ENCODE peak calls at places on chromosomes 3 and 15, in seven cellular contexts. T is thoracic aorta, Y is uterus, E is Peyer's patch, Z is brain microvascular endothelial cell, X is mammary epithelial cell, Q is thyroid gland. P is an unnamed sample. For H3K36me3, the result is how much of the 10 kb centered on the place peaks cover.

GRCh38 chr3:8416965-8417364 is 84.7 kb upstream of the LMCD1 start:
- DNase-seq in X (peak), E (peak), Q (peak), Z (peak), T (no peak), Y (peak), P (no peak)

GRCh38 chr3:197953881-197954280 is 3.9 kb downstream of the RPL35A start:
- DNase-seq in Y (no peak), X (no peak), T (no peak), E (no peak), Z (no peak), Q (no peak), P (no peak)

GRCh38 chr3:149678365-149678948 is 20.6 kb upstream of the WWTR1 start:
- DNase-seq in Y (no peak), X (peak), Z (no peak), Q (no peak), E (no peak), T (no peak), P (no peak)

GRCh38 chr3:141399200-141399599 is 30.9 kb downstream of the ZBTB38 start:
- DNase-seq in Z (no peak), E (no peak), T (no peak), Y (no peak), X (no peak), Q (no peak), P (no peak)

GRCh38 chr3:99659965-99660364 is 21.6 kb downstream of the COL8A1 start:
- DNase-seq in Y (no peak), Z (peak), T (no peak), E (no peak), Q (peak), X (no peak), P (no peak)

GRCh38 chr15:75452968-75453702 is 1.6 kb upstream of the SIN3A start:
- DNase-seq in T (no peak), E (peak), Y (peak), Q (peak), X (peak), Z (peak), P (peak)

GRCh38 chr3:178097576-178097975 is 438.7 kb upstream of the KCNMB2 start:
- DNase-seq in Z (peak), Q (no peak), E (no peak), Y (peak), X (peak), T (no peak), P (no peak)

GRCh38 chr3:185582236-185582635 is 3.9 kb upstream of the SENP2 start:
- DNase-seq in Q (no peak), X (no peak), Z (no peak), T (no peak), E (no peak), Y (no peak), P (no peak)

GRCh38 chr3:99111235-99111634 is 209.7 kb upstream of the DCBLD2 start:
- DNase-seq in Y (no peak), E (no peak), X (peak), T (no peak), Q (no peak), Z (no peak), P (no peak)

GRCh38 chr3:63706321-63707085 is 54.0 kb downstream of the SNTN start:
- DNase-seq in X (peak), Y (no peak), T (no peak), Q (no peak), Z (no peak), E (no peak), P (no peak)

GRCh38 chr3:197539651-197540051 is 16.1 kb downstream of the BDH1 start:
- DNase-seq in Y (no peak), T (no peak), E (peak), X (peak), Z (no peak), Q (peak), P (no peak)

GRCh38 chr15:101008158-101009139 is 89.3 kb downstream of the LRRK1 start:
- DNase-seq in Y (peak), T (peak), Q (peak), X (peak), E (peak), Z (peak), P (peak)

GRCh38 chr3:62999158-62999557 is 123.9 kb upstream of the CADPS start:
- DNase-seq in E (no peak), Z (no peak), Q (no peak), X (no peak), T (no peak), Y (no peak), P (no peak)

GRCh38 chr15:59137566-59137965 is 32.6 kb downstream of the CCNB2 start:
- DNase-seq in X (no peak), Y (no peak), E (no peak), T (no peak), Q (no peak), Z (no peak), P (no peak)

GRCh38 chr3:158368271-158368670 is 202.7 kb upstream of the MLF1 start:
- DNase-seq in Q (no peak), X (no peak), Y (no peak), T (no peak), Z (no peak), E (no peak), P (no peak)

GRCh38 chr3:41881233-41881821 is 80.6 kb downstream of the ULK4 start:
- DNase-seq in X (peak), Q (no peak), Y (no peak), Z (peak), E (no peak), T (no peak), P (no peak)

GRCh38 chr15:29050870-29051269 is 165.1 kb downstream of the APBA2 start:
- DNase-seq in Y (no peak), X (no peak), T (no peak), Z (peak), Q (no peak), E (peak), P (no peak)

GRCh38 chr3:48301814-48302194 is 31.7 kb downstream of the SPINK8 start:
- DNase-seq in Q (peak), E (peak), Z (peak), X (peak), T (no peak), Y (no peak), P (no peak)

GRCh38 chr15:69014454-69014853 is at the start of gene NOX5:
- DNase-seq in Q (no peak), X (peak), Y (no peak), E (no peak), T (no peak), Z (no peak), P (no peak)

GRCh38 chr3:184335661-184336483 is 1.5 kb upstream of the FAM131A start:
- DNase-seq in Q (peak), Z (peak), Y (peak), X (peak), T (peak), E (peak), P (peak)

GRCh38 chr15:101773496-101774100 is 29.7 kb upstream of the OR4F6 start:
- DNase-seq in T (no peak), X (no peak), Q (no peak), Z (no peak), Y (no peak), E (peak), P (peak)

GRCh38 chr15:39921274-39921638 is 1.2 kb upstream of the GPR176 start:
- DNase-seq in T (no peak), Y (no peak), Z (no peak), E (no peak), Q (no peak), X (no peak), P (no peak)

GRCh38 chr3:196472286-196472685 is 31.3 kb downstream of the RNF168 start:
- DNase-seq in Y (no peak), T (no peak), Z (no peak), X (no peak), Q (no peak), E (no peak), P (no peak)

GRCh38 chr3:72200332-72200731 is 415.4 kb upstream of the PROK2 start:
- DNase-seq in T (no peak), Z (no peak), X (no peak), E (no peak), Y (no peak), Q (no peak), P (no peak)

GRCh38 chr3:26484140-26484539 is 138.4 kb upstream of the LRRC3B start:
- DNase-seq in X (no peak), T (no peak), Y (no peak), Q (no peak), E (no peak), Z (peak), P (no peak)

GRCh38 chr3:64353256-64353655 is 128.0 kb upstream of the PRICKLE2 start:
- DNase-seq in Q (no peak), Y (no peak), Z (no peak), T (no peak), E (no peak), X (peak), P (no peak)

GRCh38 chr3:135805752-135806151 is 159.8 kb upstream of the PPP2R3A start:
- DNase-seq in Z (no peak), Y (no peak), T (no peak), Q (no peak), X (no peak), E (no peak), P (no peak)

GRCh38 chr15:89799011-89799924 is 15.4 kb downstream of the ANPEP start:
- DNase-seq in Y (no peak), Q (peak), X (no peak), T (no peak), Z (no peak), E (no peak), P (peak)

GRCh38 chr3:34376691-34377090 is 578.3 kb downstream of the PDCD6IP start:
- DNase-seq in T (no peak), Q (no peak), E (no peak), X (no peak), Z (no peak), Y (no peak), P (no peak)

GRCh38 chr3:55203006-55203405 is 275.1 kb upstream of the LRTM1 start:
- DNase-seq in T (no peak), Y (no peak), E (no peak), Z (peak), Q (no peak), X (no peak), P (no peak)

GRCh38 chr3:8371085-8371551 is 130.5 kb upstream of the LMCD1 start:
- DNase-seq in X (peak), E (no peak), Z (peak), T (no peak), Y (no peak), Q (no peak), P (peak)

GRCh38 chr15:82298032-82298431 is 35.4 kb downstream of the SAXO2 start:
- DNase-seq in Z (no peak), Q (no peak), T (no peak), Y (no peak), E (no peak), X (no peak), P (no peak)

GRCh38 chr15:50816191-50816590 is 50.7 kb upstream of the SPPL2A start:
- DNase-seq in T (no peak), X (peak), E (peak), Y (no peak), Z (no peak), Q (no peak), P (no peak)

GRCh38 chr15:45328663-45329062 is 49.7 kb downstream of the GATM start:
- DNase-seq in X (peak), T (no peak), Y (no peak), Q (no peak), Z (no peak), E (no peak), P (no peak)

GRCh38 chr3:129184396-129184656 is 630 bp upstream of the CNBP start:
- DNase-seq in T (no peak), Z (no peak), X (no peak), Q (peak), E (no peak), Y (no peak), P (no peak)

GRCh38 chr3:11566916-11567315 is 76.8 kb downstream of the VGLL4 start:
- DNase-seq in X (no peak), Z (no peak), E (no peak), Q (no peak), Y (no peak), T (no peak), P (peak)

GRCh38 chr3:134620476-134621115 is 30.2 kb downstream of the KY start:
- DNase-seq in X (no peak), E (peak), T (no peak), Y (no peak), Q (no peak), Z (no peak), P (peak)

GRCh38 chr15:98938804-98939203 is 68.8 kb downstream of the PGPEP1L start:
- DNase-seq in T (no peak), X (no peak), Y (no peak), E (no peak), Q (no peak), Z (no peak), P (no peak)

GRCh38 chr3:120174811-120175210 is 80.6 kb upstream of the GSK3B start:
- DNase-seq in E (no peak), Q (no peak), Y (no peak), T (no peak), X (no peak), Z (no peak), P (no peak)

GRCh38 chr3:45730409-45731154 is 41.4 kb downstream of the SACM1L start:
- DNase-seq in Y (no peak), E (no peak), Q (no peak), Z (no peak), X (no peak), T (no peak), P (no peak)
- H3K36me3 ChIP-seq in Y (under half), E (under half), Q (under half), Z (under half), X (under half), T (under half), P (under half)

GRCh38 chr3:152391671-152392070 is 122.9 kb downstream of the MBNL1 start:
- DNase-seq in E (no peak), Q (no peak), X (no peak), T (no peak), Y (no peak), Z (no peak), P (no peak)
- H3K36me3 ChIP-seq in E (under half), Q (under half), X (under half), T (under half), Y (under half), Z (under half), P (under half)

DNA sequence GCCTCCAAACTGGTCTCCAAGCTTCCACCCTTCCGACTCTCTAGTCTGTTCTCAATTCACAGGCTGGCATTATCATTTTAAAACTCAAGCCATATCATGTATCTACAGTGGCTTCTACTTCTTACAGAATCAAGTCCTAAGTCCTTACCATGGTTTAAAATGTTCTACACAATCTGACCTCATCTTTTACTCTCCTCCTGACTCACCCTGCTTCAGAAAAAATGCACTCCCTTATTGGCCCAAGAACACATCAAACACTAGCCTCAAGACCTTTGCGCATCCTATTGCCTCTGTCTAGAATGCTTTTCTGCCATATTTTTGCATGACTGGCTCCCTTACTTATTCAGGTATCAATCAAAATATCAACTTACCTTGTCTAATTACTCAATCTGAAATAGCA is 11.0 kb downstream of the MRPL3 start:
- DNase-seq in Y (no peak), E (no peak), Z (no peak), X (no peak), Q (no peak), T (no peak), P (no peak)
- H3K36me3 ChIP-seq in Y (under half), E (under half), Z (under half), X (half or more), Q (under half), T (under half), P (under half)

DNA sequence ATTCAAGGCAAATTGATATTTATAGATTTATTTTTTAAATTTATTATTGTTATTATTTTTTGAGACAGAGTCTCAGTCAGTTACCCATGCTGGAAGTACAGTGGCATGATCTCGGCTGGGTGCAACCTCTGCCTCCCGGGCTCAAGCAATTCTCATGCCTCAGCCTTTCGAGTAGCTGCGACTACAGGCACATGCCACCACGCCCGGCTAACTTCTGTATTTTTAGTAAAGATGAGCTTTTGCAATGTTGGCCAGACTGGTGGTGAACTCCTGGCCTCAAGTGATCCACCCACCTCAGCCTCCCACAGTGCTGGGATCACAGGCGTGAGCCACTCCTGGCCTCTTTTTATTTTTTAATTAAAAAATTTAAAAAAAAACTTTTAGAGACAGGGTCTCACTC is 19.0 kb downstream of the SPG21 start:
- DNase-seq in Q (peak), Y (no peak), Z (no peak), E (no peak), T (no peak), X (no peak), P (no peak)
- H3K36me3 ChIP-seq in Q (under half), Y (under half), Z (under half), E (under half), T (under half), X (under half), P (under half)

GRCh38 chr3:9831253-9831652 is 12.6 kb downstream of the RPUSD3 start:
- DNase-seq in X (no peak), Y (no peak), Z (no peak), E (no peak), Q (no peak), T (no peak), P (no peak)
- H3K36me3 ChIP-seq in X (under half), Y (under half), Z (under half), E (under half), Q (under half), T (under half), P (under half)